ENCODE peak calls at places on chromosomes 16 and 17, in seven cellular contexts. R, F, B, Y, H, N and J are unnamed samples.

GRCh38 chr17:51819341-51819740 is 339.2 kb downstream of the CA10 start:
- DNase-seq in R (no peak), F (no peak), B (no peak), Y (no peak), H (no peak), N (no peak), J (no peak)

GRCh38 chr17:8572767-8573166 is 57.8 kb downstream of the MYH10 start:
- DNase-seq in R (no peak), F (no peak), B (no peak), Y (no peak), H (no peak), N (no peak), J (peak)

GRCh38 chr16:21150375-21151001 is at the start of gene DNAH3:
- DNase-seq in R (peak), F (peak), B (no peak), Y (no peak), H (no peak), N (no peak), J (no peak)

GRCh38 chr16:88588754-88589153 is 18.6 kb downstream of the ZC3H18 start:
- DNase-seq in R (no peak), F (no peak), B (no peak), Y (no peak), H (no peak), N (no peak), J (no peak)

GRCh38 chr17:732788-733720 is 658 bp downstream of the TLCD3A start:
- DNase-seq in R (no peak), F (peak), B (no peak), Y (no peak), H (no peak), N (peak), J (peak)

GRCh38 chr16:63983401-63983800 is 1138.5 kb downstream of the CDH11 start:
- DNase-seq in R (no peak), F (no peak), B (no peak), Y (no peak), H (no peak), N (no peak), J (no peak)

GRCh38 chr16:86212706-86213426 is 297.5 kb upstream of the FOXF1 start:
- DNase-seq in R (no peak), F (no peak), B (no peak), Y (no peak), H (no peak), N (no peak), J (no peak)

GRCh38 chr16:7393680-7394079 is 61.0 kb downstream of the RBFOX1 start:
- DNase-seq in R (no peak), F (no peak), B (no peak), Y (no peak), H (no peak), N (no peak), J (no peak)

GRCh38 chr17:79595956-79596355 is 14.9 kb downstream of the RBFOX3 start:
- DNase-seq in R (no peak), F (no peak), B (no peak), Y (no peak), H (no peak), N (no peak), J (no peak)

GRCh38 chr16:70684146-70685060 is 1.4 kb downstream of the MTSS2 start:
- DNase-seq in R (no peak), F (no peak), B (peak), Y (no peak), H (no peak), N (no peak), J (no peak)

GRCh38 chr16:55563797-55564196 is 2.7 kb upstream of the CAPNS2 start:
- DNase-seq in R (no peak), F (no peak), B (no peak), Y (no peak), H (no peak), N (no peak), J (no peak)

GRCh38 chr17:79803997-79804855 is 7.3 kb upstream of the CBX8 start:
- DNase-seq in R (no peak), F (no peak), B (no peak), Y (no peak), H (peak), N (no peak), J (peak)

GRCh38 chr16:50038756-50039529 is 13.9 kb downstream of the CNEP1R1 start:
- DNase-seq in R (no peak), F (no peak), B (peak), Y (no peak), H (no peak), N (no peak), J (peak)

GRCh38 chr16:55515110-55515509 is 6.2 kb downstream of the LPCAT2 start:
- DNase-seq in R (no peak), F (no peak), B (no peak), Y (no peak), H (no peak), N (no peak), J (no peak)

GRCh38 chr16:11542069-11542775 is 44.5 kb downstream of the LITAF start:
- DNase-seq in R (no peak), F (no peak), B (peak), Y (no peak), H (no peak), N (no peak), J (no peak)

GRCh38 chr16:88686439-88687253 is at the start of gene SNAI3:
- DNase-seq in R (peak), F (peak), B (peak), Y (peak), H (peak), N (peak), J (peak)

GRCh38 chr16:12601290-12601900 is 202.3 kb downstream of the CPPED1 start:
- DNase-seq in R (no peak), F (no peak), B (no peak), Y (no peak), H (no peak), N (no peak), J (no peak)

GRCh38 chr16:86836503-86837125 is 258.3 kb downstream of the FOXL1 start:
- DNase-seq in R (no peak), F (no peak), B (peak), Y (no peak), H (no peak), N (no peak), J (no peak)

GRCh38 chr16:53080345-53081031 is 25.7 kb downstream of the CHD9 start:
- DNase-seq in R (peak), F (peak), B (peak), Y (peak), H (no peak), N (no peak), J (no peak)

GRCh38 chr17:38674013-38674748 is 576 bp downstream of the EPOP start:
- DNase-seq in R (no peak), F (peak), B (no peak), Y (peak), H (peak), N (no peak), J (no peak)

GRCh38 chr17:1153795-1154546 is 25.8 kb downstream of the ABR start:
- DNase-seq in R (no peak), F (peak), B (peak), Y (peak), H (no peak), N (no peak), J (peak)

GRCh38 chr17:43360376-43360738 is 38.4 kb upstream of the ARL4D start:
- DNase-seq in R (peak), F (peak), B (no peak), Y (peak), H (peak), N (no peak), J (peak)

GRCh38 chr17:28258347-28258887 is 60.6 kb upstream of the TMEM97 start:
- DNase-seq in R (no peak), F (peak), B (no peak), Y (no peak), H (no peak), N (no peak), J (no peak)

GRCh38 chr17:5249615-5250014 is 15.0 kb upstream of the SCIMP start:
- DNase-seq in R (peak), F (peak), B (peak), Y (peak), H (peak), N (no peak), J (peak)

GRCh38 chr16:3618782-3619166 is 7.4 kb upstream of the SLX4 start:
- DNase-seq in R (no peak), F (no peak), B (no peak), Y (no peak), H (no peak), N (no peak), J (no peak)

GRCh38 chr17:16419929-16420271 is 4.5 kb downstream of the TRPV2 start:
- DNase-seq in R (no peak), F (no peak), B (no peak), Y (no peak), H (no peak), N (no peak), J (no peak)

GRCh38 chr17:82375359-82376041 is 3.9 kb downstream of the UTS2R start:
- DNase-seq in R (no peak), F (no peak), B (peak), Y (no peak), H (no peak), N (no peak), J (no peak)

GRCh38 chr16:90022209-90023077 is 3.2 kb upstream of the DBNDD1 start:
- DNase-seq in R (peak), F (peak), B (peak), Y (peak), H (peak), N (peak), J (peak)
- TF ChIP-seq POLR2A in R (peak), F (peak), B (no peak), Y (peak), H (no peak), N (no peak), J (peak)

GRCh38 chr17:59330314-59330942 is 1.0 kb upstream of the YPEL2 start:
- DNase-seq in R (peak), F (peak), B (peak), Y (peak), H (peak), N (no peak), J (peak)

GRCh38 chr17:59331129-59331928 is at the start of gene YPEL2:
- DNase-seq in R (peak), F (peak), B (peak), Y (peak), H (peak), N (peak), J (peak)

GRCh38 chr17:59333845-59334244 is 2.4 kb downstream of the YPEL2 start:
- DNase-seq in R (no peak), F (no peak), B (no peak), Y (no peak), H (no peak), N (no peak), J (no peak)

GRCh38 chr17:59332890-59333377 is 1.5 kb downstream of the YPEL2 start:
- DNase-seq in R (peak), F (peak), B (peak), Y (no peak), H (peak), N (no peak), J (no peak)

DNA sequence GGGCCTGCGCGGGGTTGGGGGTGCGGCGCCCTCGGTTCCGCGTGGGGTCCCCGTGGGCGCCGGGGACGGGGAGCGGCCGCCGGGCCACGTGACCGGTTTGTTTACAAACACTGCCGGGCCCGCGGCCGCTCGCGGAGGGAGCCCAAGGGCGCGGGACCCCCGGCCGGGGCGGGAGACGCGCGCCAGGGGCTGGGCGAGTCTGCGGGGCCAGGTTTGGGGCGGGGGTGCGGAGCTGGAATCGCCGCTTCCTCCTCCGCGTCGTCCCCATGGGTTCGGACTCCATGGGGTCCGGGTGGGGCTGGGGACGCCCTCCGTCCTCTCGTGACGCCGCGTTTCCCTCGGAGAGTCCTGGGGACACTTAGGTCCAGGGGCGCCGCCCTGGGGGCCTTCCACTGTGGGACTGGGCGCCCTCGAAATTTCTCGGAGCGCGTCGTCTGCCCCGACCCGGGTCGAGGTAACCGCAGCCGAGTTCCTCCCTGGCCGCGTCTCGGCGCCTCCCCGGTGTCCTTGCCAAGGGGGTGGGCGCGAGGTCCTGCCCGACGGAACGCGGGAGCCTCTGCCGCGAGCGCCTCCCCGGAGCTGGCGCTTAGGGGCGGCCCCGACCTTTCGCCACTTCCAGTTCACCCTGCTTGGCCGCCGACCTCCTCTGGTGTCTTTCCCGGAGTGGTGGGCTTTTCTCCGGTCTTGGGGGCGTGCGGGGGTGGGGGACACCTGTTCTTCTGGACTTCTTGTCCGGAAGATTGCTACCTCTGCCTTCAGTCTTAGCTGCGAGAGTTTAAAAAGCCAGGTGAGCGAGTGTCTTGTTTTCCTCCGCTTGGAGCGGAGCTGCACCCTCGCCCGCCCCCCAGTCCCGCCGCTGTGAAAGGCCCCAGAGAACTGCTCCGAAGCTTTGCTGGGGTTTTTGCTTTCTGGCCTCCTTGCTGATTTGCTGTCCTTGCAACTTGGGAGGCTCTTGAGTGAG is 754 bp downstream of the YPEL2 start:
- DNase-seq in R (peak), F (peak), B (peak), Y (no peak), H (peak), N (peak), J (peak)
- TF ChIP-seq POLR2A in R (no peak), F (peak), B (no peak), Y (no peak), H (no peak), N (no peak), J (peak)

DNA sequence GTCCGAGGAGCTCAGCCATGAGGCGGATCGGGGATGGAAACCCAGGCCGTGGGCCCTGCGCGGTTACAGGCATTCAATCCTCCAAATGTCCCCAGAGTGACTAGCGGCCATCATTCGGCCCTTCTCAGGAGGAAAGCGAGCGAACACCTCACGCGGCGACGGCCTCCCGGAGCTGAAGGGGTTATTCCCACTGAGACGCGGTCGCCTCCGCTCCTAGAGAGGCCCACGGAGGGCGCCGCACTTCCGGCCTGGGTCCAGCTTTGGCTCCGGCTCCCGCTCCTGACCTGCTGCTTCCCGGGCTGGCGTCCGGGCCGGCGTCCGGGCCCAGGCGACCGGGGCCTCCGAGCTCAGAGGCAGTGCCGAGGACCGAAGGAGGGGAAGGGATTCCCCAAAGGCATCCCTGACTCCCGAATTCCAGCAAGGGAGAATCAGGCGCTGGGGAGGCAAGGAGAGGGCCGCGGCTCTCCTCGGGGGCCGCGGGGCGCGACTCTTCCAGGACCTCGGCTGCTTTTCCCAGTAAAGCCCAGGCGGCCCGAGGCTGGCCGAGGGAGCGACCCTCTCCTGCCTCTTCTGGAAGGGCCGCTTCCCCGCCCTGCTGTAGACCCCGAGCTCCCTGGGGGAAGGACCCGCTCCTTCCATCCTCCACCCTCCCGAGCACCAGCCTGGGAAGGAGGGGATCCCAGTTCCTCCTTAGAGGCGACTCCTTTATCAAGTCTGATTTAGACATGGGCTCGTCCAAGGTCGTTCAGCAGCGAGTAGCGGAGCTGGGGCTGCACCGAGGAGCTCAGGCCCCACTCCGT is 18.6 kb upstream of the ZNF629 start:
- DNase-seq in R (peak), F (peak), B (peak), Y (peak), H (peak), N (peak), J (peak)
- TF ChIP-seq POLR2A in R (peak), F (peak), B (peak), Y (peak), H (peak), N (no peak), J (peak)

GRCh38 chr17:75087558-75088453 is at the start of gene SLC16A5:
- DNase-seq in R (peak), F (peak), B (peak), Y (peak), H (peak), N (peak), J (peak)
- TF ChIP-seq POLR2A in R (no peak), F (peak), B (no peak), Y (peak), H (peak), N (no peak), J (peak)

DNA sequence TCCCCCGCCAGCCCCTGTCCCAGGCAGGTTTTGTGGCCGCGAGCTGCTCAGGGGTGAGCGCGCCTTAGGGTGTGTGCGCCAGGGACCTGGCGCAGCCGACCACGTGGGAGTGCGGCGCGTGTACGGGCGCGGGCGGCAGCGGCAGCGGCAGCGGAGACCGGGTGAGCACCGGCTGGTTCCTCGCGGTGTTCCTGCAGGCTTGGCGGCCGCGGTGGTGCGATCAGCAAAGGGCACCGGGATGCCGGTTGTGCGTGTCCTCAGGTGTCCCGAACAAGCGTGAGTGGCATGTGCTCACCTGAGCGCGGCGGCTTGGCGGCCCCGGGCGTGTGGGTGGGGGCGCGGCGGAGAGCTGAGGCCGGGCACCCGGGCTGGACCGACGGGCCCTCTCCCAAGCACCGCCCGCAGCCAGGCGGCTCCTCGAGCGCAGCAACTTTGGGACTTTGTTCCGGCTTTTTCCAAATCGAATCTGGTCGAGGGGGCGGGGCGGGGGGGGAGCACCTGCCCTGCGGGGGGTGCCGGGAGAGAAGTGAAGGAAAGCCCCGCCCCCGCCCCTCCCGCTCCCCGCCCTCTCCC is 331 bp upstream of the HSD11B2 start:
- DNase-seq in R (peak), F (no peak), B (no peak), Y (peak), H (no peak), N (no peak), J (peak)
- TF ChIP-seq POLR2A in R (no peak), F (peak), B (no peak), Y (no peak), H (peak), N (no peak), J (no peak)

DNA sequence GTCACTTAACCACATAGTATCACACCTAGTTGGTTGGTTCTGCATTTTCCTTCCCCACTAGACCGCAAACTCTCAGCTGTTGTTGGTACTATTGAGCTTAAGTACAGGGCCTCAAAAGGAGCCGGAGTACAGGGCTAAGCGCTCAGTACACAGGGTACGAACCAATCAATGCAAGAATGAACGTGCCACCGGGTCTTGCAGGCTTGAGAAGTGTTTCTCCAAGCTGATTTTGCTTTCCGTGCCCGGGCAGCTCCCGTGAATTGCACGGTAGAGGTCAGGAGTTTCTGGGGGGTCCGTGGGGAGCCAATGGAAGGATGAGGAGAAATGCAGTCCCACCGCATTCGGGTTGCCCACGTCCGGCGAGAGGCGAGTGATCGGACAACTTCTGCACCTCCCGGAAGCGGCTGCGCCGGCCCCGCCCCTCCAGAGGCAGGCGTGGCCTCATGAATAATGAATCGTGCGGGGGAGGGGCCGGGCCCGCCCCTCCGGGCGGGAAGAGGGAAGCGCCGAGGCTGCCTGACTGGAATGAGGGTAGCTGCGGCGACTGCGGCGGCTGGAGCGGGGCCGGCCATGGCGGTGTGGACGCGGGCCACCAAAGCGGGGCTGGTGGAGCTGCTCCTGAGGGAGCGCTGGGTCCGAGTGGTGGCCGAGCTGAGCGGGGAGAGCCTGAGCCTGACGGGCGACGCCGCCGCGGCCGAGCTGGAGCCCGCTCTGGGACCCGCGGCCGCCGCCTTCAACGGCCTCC is at the start of gene SNTB2:
- DNase-seq in R (peak), F (peak), B (peak), Y (peak), H (peak), N (peak), J (peak)
- TF ChIP-seq POLR2A in R (peak), F (peak), B (peak), Y (peak), H (peak), N (peak), J (peak)

DNA sequence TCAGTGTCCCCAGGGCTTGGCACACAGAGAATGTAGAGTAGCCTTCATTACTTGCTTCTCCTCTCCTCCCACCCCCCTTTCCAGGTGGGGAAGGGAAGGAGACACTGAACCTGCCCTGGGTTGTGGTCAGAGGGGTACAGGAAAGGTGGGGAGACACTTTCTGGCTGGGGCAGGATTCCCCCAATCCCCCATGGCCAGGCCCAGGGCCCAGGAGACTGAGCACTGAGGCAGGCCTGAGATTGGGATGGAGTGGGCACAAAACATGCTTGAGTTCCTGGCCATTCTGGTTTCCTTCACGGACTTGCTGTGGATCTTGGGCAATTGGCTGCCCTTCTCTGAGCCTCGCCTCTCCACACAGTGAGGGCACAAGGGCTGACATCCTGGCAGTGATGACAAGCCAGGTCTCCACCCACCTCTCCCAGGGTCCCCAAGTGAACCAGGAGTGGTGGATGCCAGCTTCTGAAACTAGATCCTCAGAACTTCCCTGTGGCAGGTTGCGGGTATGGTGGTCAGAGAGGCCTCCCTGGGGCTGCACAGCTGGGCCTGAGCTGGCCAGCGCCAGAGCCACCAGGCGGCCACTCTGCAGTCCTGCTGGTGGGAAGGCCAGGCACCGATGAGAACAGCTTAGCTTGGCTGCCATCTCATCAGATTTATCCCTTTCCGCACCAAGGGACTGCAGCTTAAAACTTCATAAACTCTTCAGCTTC is 9.3 kb downstream of the ZNF629 start:
- DNase-seq in R (no peak), F (no peak), B (no peak), Y (no peak), H (no peak), N (no peak), J (no peak)
- TF ChIP-seq POLR2A in R (no peak), F (no peak), B (no peak), Y (no peak), H (no peak), N (no peak), J (no peak)